ENCODE peak calls at places on chromosomes 1 and 21, in five cellular contexts. One of them, this sample, is unnamed.
A peak's percentile ranks its signal among the peaks of the same experiment; 100 is the strongest.

GRCh38 chr1:246181244-246181643 is 325.8 kb downstream of the SMYD3 start:
- DNase-seq in PC-3: no peak
- DNase-seq in coronary artery: no peak
- DNase-seq in breast epithelium: no peak
- DNase-seq in CD4-positive, CD25-positive, alpha-beta regulatory T cell: no peak
- DNase-seq in this sample: no peak

GRCh38 chr1:6141601-6142000 is 38.5 kb downstream of the CHD5 start:
- DNase-seq in PC-3: peak; percentile 18
- DNase-seq in coronary artery: no peak
- DNase-seq in breast epithelium: no peak
- DNase-seq in CD4-positive, CD25-positive, alpha-beta regulatory T cell: no peak
- DNase-seq in this sample: no peak

GRCh38 chr1:35629051-35629450 is 12.3 kb downstream of the PSMB2 start:
- DNase-seq in PC-3: no peak
- DNase-seq in coronary artery: no peak
- DNase-seq in breast epithelium: no peak
- DNase-seq in CD4-positive, CD25-positive, alpha-beta regulatory T cell: no peak
- DNase-seq in this sample: no peak

GRCh38 chr1:114061431-114061830 is 82.2 kb downstream of the OLFML3 start:
- DNase-seq in PC-3: no peak
- DNase-seq in coronary artery: no peak
- DNase-seq in breast epithelium: no peak
- DNase-seq in CD4-positive, CD25-positive, alpha-beta regulatory T cell: no peak
- DNase-seq in this sample: no peak

GRCh38 chr21:24147674-24148073 is 1459.6 kb downstream of the MRPL39 start:
- DNase-seq in PC-3: no peak
- DNase-seq in coronary artery: no peak
- DNase-seq in breast epithelium: no peak
- DNase-seq in CD4-positive, CD25-positive, alpha-beta regulatory T cell: no peak
- DNase-seq in this sample: no peak

GRCh38 chr1:28601696-28602095 is 9.6 kb downstream of the RAB42 start:
- DNase-seq in PC-3: peak; percentile 93
- DNase-seq in coronary artery: no peak
- DNase-seq in breast epithelium: no peak
- DNase-seq in CD4-positive, CD25-positive, alpha-beta regulatory T cell: no peak
- DNase-seq in this sample: peak; percentile 65

GRCh38 chr1:167805041-167805556 is 83.3 kb downstream of the MPZL1 start:
- DNase-seq in PC-3: no peak
- DNase-seq in coronary artery: no peak
- DNase-seq in breast epithelium: no peak
- DNase-seq in CD4-positive, CD25-positive, alpha-beta regulatory T cell: no peak
- DNase-seq in this sample: no peak

GRCh38 chr1:95117207-95118018 is at the start of gene TLCD4:
- DNase-seq in PC-3: peak; percentile 78
- DNase-seq in coronary artery: peak; percentile 84
- DNase-seq in breast epithelium: no peak
- DNase-seq in CD4-positive, CD25-positive, alpha-beta regulatory T cell: peak; percentile 11
- DNase-seq in this sample: no peak

GRCh38 chr1:25912076-25912831 is 6.0 kb upstream of the STMN1 start:
- DNase-seq in PC-3: peak; percentile 65
- DNase-seq in coronary artery: no peak
- DNase-seq in breast epithelium: no peak
- DNase-seq in CD4-positive, CD25-positive, alpha-beta regulatory T cell: no peak
- DNase-seq in this sample: no peak

GRCh38 chr1:228861830-228862176 is 126.5 kb downstream of the RHOU start:
- DNase-seq in PC-3: no peak
- DNase-seq in coronary artery: no peak
- DNase-seq in breast epithelium: no peak
- DNase-seq in CD4-positive, CD25-positive, alpha-beta regulatory T cell: no peak
- DNase-seq in this sample: no peak

GRCh38 chr1:165842363-165843129 is 15.1 kb downstream of the UCK2 start:
- DNase-seq in PC-3: peak; percentile 56
- DNase-seq in coronary artery: no peak
- DNase-seq in breast epithelium: no peak
- DNase-seq in CD4-positive, CD25-positive, alpha-beta regulatory T cell: no peak
- DNase-seq in this sample: no peak

GRCh38 chr1:201185527-201186128 is 5.0 kb upstream of the IGFN1 start:
- DNase-seq in PC-3: peak; percentile 53
- DNase-seq in coronary artery: no peak
- DNase-seq in breast epithelium: no peak
- DNase-seq in CD4-positive, CD25-positive, alpha-beta regulatory T cell: no peak
- DNase-seq in this sample: no peak

GRCh38 chr21:42583150-42583991 is 69.7 kb downstream of the SLC37A1 start:
- DNase-seq in PC-3: no peak
- DNase-seq in coronary artery: peak; percentile 68
- DNase-seq in breast epithelium: no peak
- DNase-seq in CD4-positive, CD25-positive, alpha-beta regulatory T cell: no peak
- DNase-seq in this sample: no peak

GRCh38 chr1:150487763-150488115 is 520 bp downstream of the TARS2 start:
- DNase-seq in PC-3: no peak
- DNase-seq in coronary artery: no peak
- DNase-seq in breast epithelium: no peak
- DNase-seq in CD4-positive, CD25-positive, alpha-beta regulatory T cell: no peak
- DNase-seq in this sample: no peak

GRCh38 chr1:978069-978834 is 3.6 kb downstream of the PERM1 start:
- DNase-seq in PC-3: no peak
- DNase-seq in coronary artery: no peak
- DNase-seq in breast epithelium: peak; percentile 56
- DNase-seq in CD4-positive, CD25-positive, alpha-beta regulatory T cell: no peak
- DNase-seq in this sample: no peak

GRCh38 chr1:58786184-58786926 is 2.5 kb upstream of the JUN start:
- DNase-seq in PC-3: no peak
- DNase-seq in coronary artery: no peak
- DNase-seq in breast epithelium: no peak
- DNase-seq in CD4-positive, CD25-positive, alpha-beta regulatory T cell: no peak
- DNase-seq in this sample: no peak
- H3K27ac ChIP-seq in PC-3: peak overlapping the region; percentile 84
- H3K27ac ChIP-seq in coronary artery: peak overlapping the region; percentile 97
- H3K27ac ChIP-seq in breast epithelium: peak overlapping the region; percentile 100
- H3K27ac ChIP-seq in CD4-positive, CD25-positive, alpha-beta regulatory T cell: peak overlapping the region; percentile 99
- H3K27ac ChIP-seq in this sample: peak overlapping the region; percentile 97

DNA sequence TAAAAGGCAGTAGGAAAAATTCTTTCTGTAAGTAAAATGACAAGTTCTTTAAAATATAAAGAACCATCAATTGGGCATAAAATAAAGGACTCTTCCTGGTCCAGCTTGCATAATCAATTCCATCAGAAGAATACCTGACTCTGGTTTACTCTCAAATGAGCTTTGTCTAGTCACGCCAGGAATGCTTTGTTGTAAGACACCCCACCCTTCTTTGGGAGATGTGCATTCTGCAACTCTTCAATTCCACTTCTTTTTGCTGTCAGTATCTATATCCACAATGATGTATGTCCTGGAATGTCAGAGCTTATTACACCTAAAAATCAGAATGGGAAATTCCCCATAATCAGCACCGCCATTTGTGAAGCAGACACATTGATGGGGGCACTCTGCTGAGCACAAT is 76.1 kb downstream of the PTPN14 start:
- DNase-seq in PC-3: no peak
- DNase-seq in coronary artery: no peak
- DNase-seq in breast epithelium: no peak
- DNase-seq in CD4-positive, CD25-positive, alpha-beta regulatory T cell: no peak
- DNase-seq in this sample: peak; percentile 41
- H3K27ac ChIP-seq in PC-3: no peak overlapping the region
- H3K27ac ChIP-seq in coronary artery: no peak overlapping the region
- H3K27ac ChIP-seq in breast epithelium: peak overlapping the region; percentile 82
- H3K27ac ChIP-seq in CD4-positive, CD25-positive, alpha-beta regulatory T cell: no peak overlapping the region
- H3K27ac ChIP-seq in this sample: peak overlapping the region; percentile 100

GRCh38 chr1:91813813-91814212 is 72.1 kb downstream of the TGFBR3 start:
- DNase-seq in PC-3: no peak
- DNase-seq in coronary artery: no peak
- DNase-seq in breast epithelium: no peak
- DNase-seq in CD4-positive, CD25-positive, alpha-beta regulatory T cell: no peak
- DNase-seq in this sample: no peak

GRCh38 chr1:91817506-91817905 is 68.4 kb downstream of the TGFBR3 start:
- DNase-seq in PC-3: no peak
- DNase-seq in coronary artery: no peak
- DNase-seq in breast epithelium: no peak
- DNase-seq in CD4-positive, CD25-positive, alpha-beta regulatory T cell: no peak
- DNase-seq in this sample: no peak

GRCh38 chr1:91814448-91814847 is 71.5 kb downstream of the TGFBR3 start:
- DNase-seq in PC-3: no peak
- DNase-seq in coronary artery: no peak
- DNase-seq in breast epithelium: no peak
- DNase-seq in CD4-positive, CD25-positive, alpha-beta regulatory T cell: no peak
- DNase-seq in this sample: no peak

GRCh38 chr1:91818713-91818975 is 67.3 kb downstream of the TGFBR3 start:
- DNase-seq in PC-3: no peak
- DNase-seq in coronary artery: no peak
- DNase-seq in breast epithelium: no peak
- DNase-seq in CD4-positive, CD25-positive, alpha-beta regulatory T cell: no peak
- DNase-seq in this sample: no peak

GRCh38 chr1:91816055-91816454 is 69.9 kb downstream of the TGFBR3 start:
- DNase-seq in PC-3: no peak
- DNase-seq in coronary artery: no peak
- DNase-seq in breast epithelium: no peak
- DNase-seq in CD4-positive, CD25-positive, alpha-beta regulatory T cell: no peak
- DNase-seq in this sample: no peak
- H3K27ac ChIP-seq in PC-3: no peak overlapping the region
- H3K27ac ChIP-seq in coronary artery: no peak overlapping the region
- H3K27ac ChIP-seq in breast epithelium: peak overlapping the region; percentile 63
- H3K27ac ChIP-seq in CD4-positive, CD25-positive, alpha-beta regulatory T cell: no peak overlapping the region
- H3K27ac ChIP-seq in this sample: no peak overlapping the region

DNA sequence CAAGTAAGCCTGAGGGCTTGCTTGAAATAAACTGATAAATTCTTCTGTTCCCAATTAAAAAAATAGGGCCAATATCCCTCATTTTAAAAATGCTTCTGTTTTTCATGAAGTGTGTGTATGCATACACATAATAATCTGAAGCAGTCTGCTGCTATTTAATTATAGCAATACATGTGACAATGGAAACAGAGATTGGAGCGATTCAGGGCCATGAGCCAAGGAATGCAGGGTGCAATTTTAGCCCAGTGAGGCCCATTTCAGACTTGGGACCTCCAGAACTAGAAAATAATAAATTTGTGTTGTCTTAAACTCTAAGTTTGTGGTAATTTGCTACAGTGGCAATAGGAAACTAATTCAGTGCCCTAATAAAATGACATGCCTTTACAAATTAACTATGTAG is 264.9 kb downstream of the LTN1 start:
- DNase-seq in PC-3: no peak
- DNase-seq in coronary artery: no peak
- DNase-seq in breast epithelium: no peak
- DNase-seq in CD4-positive, CD25-positive, alpha-beta regulatory T cell: no peak
- DNase-seq in this sample: no peak
- H3K27ac ChIP-seq in PC-3: no peak overlapping the region
- H3K27ac ChIP-seq in coronary artery: no peak overlapping the region
- H3K27ac ChIP-seq in breast epithelium: no peak overlapping the region
- H3K27ac ChIP-seq in CD4-positive, CD25-positive, alpha-beta regulatory T cell: no peak overlapping the region
- H3K27ac ChIP-seq in this sample: no peak overlapping the region